ENCODE peak calls at places on chromosomes 16 and 17, in seven cellular contexts. T, L, F, H, O, A and V are unnamed samples.

GRCh38 chr17:74950207-74950606 is 14.5 kb downstream of the OTOP3 start:
- DNase-seq in L (no peak), T (no peak), H (no peak), A (no peak), F (no peak), O (no peak), V (no peak)

GRCh38 chr16:1089439-1089821 is 6.6 kb downstream of the C1QTNF8 start:
- DNase-seq in O (no peak), H (no peak), L (no peak), F (no peak), T (no peak), A (no peak), V (no peak)

GRCh38 chr16:80274576-80275191 is 266.1 kb upstream of the DYNLRB2 start:
- DNase-seq in H (peak), O (no peak), T (no peak), L (no peak), F (no peak), A (no peak), V (no peak)

GRCh38 chr16:87949071-87949744 is 2.0 kb upstream of the BANP start:
- DNase-seq in T (no peak), H (no peak), O (no peak), L (no peak), A (no peak), F (no peak), V (no peak)

GRCh38 chr17:63519116-63519881 is 3.9 kb upstream of the KCNH6 start:
- DNase-seq in T (no peak), O (no peak), H (no peak), A (no peak), F (no peak), L (no peak), V (no peak)

GRCh38 chr17:42618442-42619150 is 9.1 kb downstream of the TUBG1 start:
- DNase-seq in H (no peak), A (no peak), L (no peak), T (peak), O (no peak), F (no peak), V (no peak)

GRCh38 chr16:6160871-6161270 is 1063.3 kb upstream of the EEF2KMT start:
- DNase-seq in A (no peak), H (no peak), O (no peak), T (no peak), F (no peak), L (no peak), V (no peak)

GRCh38 chr17:31373150-31374082 is 18.1 kb upstream of the RAB11FIP4 start:
- DNase-seq in O (peak), L (no peak), H (peak), T (peak), A (peak), F (no peak), V (peak)

GRCh38 chr17:67032382-67032781 is 12.0 kb upstream of the CACNG1 start:
- DNase-seq in H (no peak), L (no peak), T (no peak), A (no peak), F (no peak), O (no peak), V (no peak)

GRCh38 chr16:22117666-22118065 is 25.3 kb downstream of the VWA3A start:
- DNase-seq in F (no peak), H (no peak), A (no peak), T (no peak), L (no peak), O (no peak), V (no peak)

GRCh38 chr17:19338031-19338990 is 24.2 kb downstream of the B9D1 start:
- DNase-seq in T (peak), O (no peak), L (no peak), A (peak), F (peak), H (peak), V (peak)

GRCh38 chr17:31248986-31249385 is 48.1 kb downstream of the OMG start:
- DNase-seq in F (no peak), L (no peak), T (no peak), A (no peak), O (no peak), H (peak), V (no peak)

GRCh38 chr17:77695386-77695785 is 263.1 kb upstream of the TNRC6C start:
- DNase-seq in L (no peak), H (no peak), F (no peak), O (no peak), T (no peak), A (peak), V (no peak)

GRCh38 chr16:78274771-78275170 is 175.3 kb downstream of the WWOX start:
- DNase-seq in H (no peak), F (no peak), T (no peak), L (no peak), O (no peak), A (no peak), V (no peak)

GRCh38 chr16:75433732-75434413 is 570 bp upstream of the CFDP1 start:
- DNase-seq in O (peak), H (peak), F (no peak), A (peak), T (peak), L (peak), V (peak)

GRCh38 chr17:68346448-68346847 is 55.2 kb downstream of the ARSG start:
- DNase-seq in O (no peak), T (no peak), L (no peak), F (peak), H (no peak), A (peak), V (no peak)

GRCh38 chr17:70365098-70365583 is 195.8 kb downstream of the KCNJ2 start:
- DNase-seq in A (no peak), L (no peak), H (no peak), F (no peak), T (no peak), O (peak), V (no peak)

GRCh38 chr17:17151541-17151940 is 54.6 kb downstream of the PLD6 start:
- DNase-seq in F (no peak), A (no peak), O (no peak), H (peak), T (peak), L (no peak), V (no peak)

GRCh38 chr17:72150632-72151460 is 30.0 kb downstream of the SOX9 start:
- DNase-seq in F (no peak), L (peak), H (no peak), A (no peak), T (peak), O (no peak), V (peak)

GRCh38 chr17:63592797-63593196 is 7.9 kb upstream of the TACO1 start:
- DNase-seq in F (no peak), O (no peak), T (no peak), H (no peak), A (no peak), L (no peak), V (no peak)

GRCh38 chr17:75565066-75565465 is 22.5 kb upstream of the MYO15B start:
- DNase-seq in T (peak), L (no peak), F (no peak), H (peak), O (no peak), A (no peak), V (no peak)

GRCh38 chr17:45092932-45093430 is 31.9 kb downstream of the NMT1 start:
- DNase-seq in F (no peak), H (peak), L (peak), A (no peak), O (peak), T (peak), V (peak)

GRCh38 chr16:49556252-49557069 is 182.9 kb downstream of the C16orf78 start:
- DNase-seq in O (peak), L (no peak), T (peak), F (no peak), H (no peak), A (no peak), V (no peak)

GRCh38 chr16:58727796-58728568 is 6.1 kb downstream of the GOT2 start:
- DNase-seq in T (no peak), F (no peak), L (no peak), O (no peak), A (no peak), H (no peak), V (no peak)

GRCh38 chr16:27367463-27368357 is 34.3 kb upstream of the IL21R start:
- DNase-seq in L (peak), O (peak), H (peak), T (peak), F (peak), A (peak), V (peak)

GRCh38 chr16:81617021-81617346 is 162.1 kb upstream of the PLCG2 start:
- DNase-seq in A (no peak), O (no peak), L (no peak), F (no peak), H (no peak), T (no peak), V (no peak)

GRCh38 chr16:873243-873661 is 72.7 kb upstream of the GNG13 start:
- DNase-seq in F (no peak), O (no peak), A (no peak), L (no peak), H (no peak), T (no peak), V (no peak)